ENCODE peak calls at places on chromosomes 5 and 9, in five cellular contexts. G is endothelial cell, W is ELR, O is AG04450, C is B cell. S is an unnamed sample.

GRCh38 chr5:107068782-107069181 is 602.0 kb downstream of the EFNA5 start:
- DNase-seq in C (no peak), W (no peak), G (no peak), O (no peak), S (no peak)

GRCh38 chr5:151897896-151898295 is 26.8 kb downstream of the GLRA1 start:
- DNase-seq in W (peak; percentile 30), G (no peak), C (no peak), O (no peak), S (no peak)

GRCh38 chr5:112586596-112587062 is 151.1 kb upstream of the APC start:
- DNase-seq in W (no peak), C (peak; percentile 61), G (no peak), O (no peak), S (no peak)

GRCh38 chr9:133113928-133114351 is 7.1 kb downstream of the RALGDS start:
- DNase-seq in W (no peak), O (no peak), G (no peak), C (no peak), S (no peak)

GRCh38 chr5:1831677-1832313 is 30.6 kb downstream of the NDUFS6 start:
- DNase-seq in C (no peak), O (no peak), W (no peak), G (no peak), S (no peak)

GRCh38 chr9:136558373-136558772 is 12.5 kb upstream of the NOTCH1 start:
- DNase-seq in C (no peak), G (no peak), O (no peak), W (no peak), S (no peak)

GRCh38 chr9:98807070-98807810 is at the start of gene GALNT12:
- DNase-seq in O (no peak), W (peak; percentile 53), G (peak; percentile 17), C (no peak), S (no peak)

GRCh38 chr5:91151947-91152346 is 231.2 kb downstream of the ARRDC3 start:
- DNase-seq in O (peak; percentile 76), C (no peak), W (peak; percentile 68), G (no peak), S (no peak)

GRCh38 chr9:18675973-18676372 is 202.0 kb downstream of the ADAMTSL1 start:
- DNase-seq in W (no peak), G (no peak), O (no peak), C (no peak), S (no peak)

GRCh38 chr5:100574716-100575115 is 39.5 kb downstream of the FAM174A start:
- DNase-seq in W (no peak), O (no peak), C (no peak), G (no peak), S (no peak)

GRCh38 chr9:129256959-129257713 is 79.1 kb upstream of the IER5L start:
- DNase-seq in G (no peak), C (peak; percentile 13), O (no peak), W (no peak), S (no peak)

GRCh38 chr9:124654431-124654830 is 116.7 kb downstream of the NR6A1 start:
- DNase-seq in O (no peak), G (no peak), C (no peak), W (no peak), S (no peak)

GRCh38 chr5:156396063-156396829 is 69.3 kb downstream of the SGCD start:
- DNase-seq in G (no peak), W (no peak), O (no peak), C (no peak), S (no peak)

GRCh38 chr5:100904259-100904822 is 1.3 kb upstream of the ST8SIA4 start:
- DNase-seq in O (no peak), W (peak; percentile 28), C (peak; percentile 68), G (peak; percentile 22), S (no peak)

GRCh38 chr5:61028382-61028781 is 83.4 kb downstream of the NDUFAF2 start:
- DNase-seq in G (no peak), W (no peak), C (no peak), O (no peak), S (no peak)